ENCODE peak calls at places on chromosomes 11 and 22, in five cellular contexts. One of them, this sample, is unnamed.

GRCh38 chr11:58927393-58928081 is 11.8 kb upstream of the GLYATL1 start:
- DNase-seq in CD8-positive, alpha-beta memory T cell: no peak
- DNase-seq in heart right ventricle: no peak
- DNase-seq in body of pancreas: peak
- DNase-seq in colonic mucosa: peak
- DNase-seq in this sample: no peak

GRCh38 chr11:93736129-93736528 is 5.2 kb downstream of the TAF1D start:
- DNase-seq in CD8-positive, alpha-beta memory T cell: no peak
- DNase-seq in heart right ventricle: no peak
- DNase-seq in body of pancreas: no peak
- DNase-seq in colonic mucosa: no peak
- DNase-seq in this sample: no peak

GRCh38 chr22:31279821-31280496 is 12.3 kb downstream of the PIK3IP1 start:
- DNase-seq in CD8-positive, alpha-beta memory T cell: no peak
- DNase-seq in heart right ventricle: no peak
- DNase-seq in body of pancreas: no peak
- DNase-seq in colonic mucosa: no peak
- DNase-seq in this sample: no peak

GRCh38 chr11:111344032-111344431 is 35.0 kb downstream of the POU2AF1 start:
- DNase-seq in CD8-positive, alpha-beta memory T cell: no peak
- DNase-seq in heart right ventricle: no peak
- DNase-seq in body of pancreas: peak
- DNase-seq in colonic mucosa: no peak
- DNase-seq in this sample: no peak

GRCh38 chr11:117039897-117040296 is 58.3 kb downstream of the SIK3 start:
- DNase-seq in CD8-positive, alpha-beta memory T cell: no peak
- DNase-seq in heart right ventricle: no peak
- DNase-seq in body of pancreas: no peak
- DNase-seq in colonic mucosa: no peak
- DNase-seq in this sample: no peak

GRCh38 chr11:27718346-27718852 is 18.1 kb upstream of the BDNF start:
- DNase-seq in CD8-positive, alpha-beta memory T cell: no peak
- DNase-seq in heart right ventricle: no peak
- DNase-seq in body of pancreas: no peak
- DNase-seq in colonic mucosa: peak
- DNase-seq in this sample: peak

GRCh38 chr11:65182258-65183170 is 786 bp downstream of the CAPN1 start:
- DNase-seq in CD8-positive, alpha-beta memory T cell: no peak
- DNase-seq in heart right ventricle: peak
- DNase-seq in body of pancreas: peak
- DNase-seq in colonic mucosa: peak
- DNase-seq in this sample: peak

GRCh38 chr11:1435820-1436467 is 46.2 kb downstream of the BRSK2 start:
- DNase-seq in CD8-positive, alpha-beta memory T cell: no peak
- DNase-seq in heart right ventricle: no peak
- DNase-seq in body of pancreas: no peak
- DNase-seq in colonic mucosa: no peak
- DNase-seq in this sample: no peak

GRCh38 chr22:48423481-48423901 is 1404.2 kb downstream of the BRD1 start:
- DNase-seq in CD8-positive, alpha-beta memory T cell: no peak
- DNase-seq in heart right ventricle: no peak
- DNase-seq in body of pancreas: no peak
- DNase-seq in colonic mucosa: no peak
- DNase-seq in this sample: no peak

GRCh38 chr11:34978236-34979191 is 62.1 kb downstream of the PDHX start:
- DNase-seq in CD8-positive, alpha-beta memory T cell: no peak
- DNase-seq in heart right ventricle: no peak
- DNase-seq in body of pancreas: no peak
- DNase-seq in colonic mucosa: no peak
- DNase-seq in this sample: no peak

GRCh38 chr11:121329786-121330395 is 37.3 kb downstream of the SC5D start:
- DNase-seq in CD8-positive, alpha-beta memory T cell: no peak
- DNase-seq in heart right ventricle: no peak
- DNase-seq in body of pancreas: no peak
- DNase-seq in colonic mucosa: no peak
- DNase-seq in this sample: no peak

GRCh38 chr11:127919206-127920000 is 668.0 kb downstream of the ETS1 start:
- DNase-seq in CD8-positive, alpha-beta memory T cell: no peak
- DNase-seq in heart right ventricle: no peak
- DNase-seq in body of pancreas: no peak
- DNase-seq in colonic mucosa: no peak
- DNase-seq in this sample: no peak

GRCh38 chr11:88324562-88325345 is 12.8 kb downstream of the CTSC start:
- DNase-seq in CD8-positive, alpha-beta memory T cell: no peak
- DNase-seq in heart right ventricle: no peak
- DNase-seq in body of pancreas: no peak
- DNase-seq in colonic mucosa: no peak
- DNase-seq in this sample: no peak

GRCh38 chr11:20021212-20021611 is 139.1 kb downstream of the DBX1 start:
- DNase-seq in CD8-positive, alpha-beta memory T cell: no peak
- DNase-seq in heart right ventricle: no peak
- DNase-seq in body of pancreas: no peak
- DNase-seq in colonic mucosa: no peak
- DNase-seq in this sample: no peak

GRCh38 chr11:2808850-2809847 is 76.4 kb downstream of the CDKN1C start:
- DNase-seq in CD8-positive, alpha-beta memory T cell: no peak
- DNase-seq in heart right ventricle: no peak
- DNase-seq in body of pancreas: no peak
- DNase-seq in colonic mucosa: no peak
- DNase-seq in this sample: peak

GRCh38 chr11:129117595-129118350 is 74.4 kb downstream of the ARHGAP32 start:
- DNase-seq in CD8-positive, alpha-beta memory T cell: no peak
- DNase-seq in heart right ventricle: peak
- DNase-seq in body of pancreas: peak
- DNase-seq in colonic mucosa: peak
- DNase-seq in this sample: no peak

GRCh38 chr22:42642801-42643631 is 2.6 kb upstream of the ATP5MGL start:
- DNase-seq in CD8-positive, alpha-beta memory T cell: no peak
- DNase-seq in heart right ventricle: no peak
- DNase-seq in body of pancreas: no peak
- DNase-seq in colonic mucosa: no peak
- DNase-seq in this sample: no peak

GRCh38 chr11:76808996-76809395 is 25.8 kb downstream of the TSKU start:
- DNase-seq in CD8-positive, alpha-beta memory T cell: no peak
- DNase-seq in heart right ventricle: no peak
- DNase-seq in body of pancreas: no peak
- DNase-seq in colonic mucosa: peak
- DNase-seq in this sample: no peak

GRCh38 chr11:62217191-62217748 is 8.8 kb downstream of the SCGB2A1 start:
- DNase-seq in CD8-positive, alpha-beta memory T cell: no peak
- DNase-seq in heart right ventricle: no peak
- DNase-seq in body of pancreas: no peak
- DNase-seq in colonic mucosa: no peak
- DNase-seq in this sample: no peak

GRCh38 chr11:65290448-65291165 is 24.1 kb upstream of the CDC42EP2 start:
- DNase-seq in CD8-positive, alpha-beta memory T cell: no peak
- DNase-seq in heart right ventricle: peak
- DNase-seq in body of pancreas: peak
- DNase-seq in colonic mucosa: peak
- DNase-seq in this sample: no peak

GRCh38 chr11:121352301-121352891 is 59.8 kb downstream of the SC5D start:
- DNase-seq in CD8-positive, alpha-beta memory T cell: no peak
- DNase-seq in heart right ventricle: no peak
- DNase-seq in body of pancreas: no peak
- DNase-seq in colonic mucosa: no peak
- DNase-seq in this sample: no peak

GRCh38 chr11:95542868-95543551 is 246.6 kb downstream of the FAM76B start:
- DNase-seq in CD8-positive, alpha-beta memory T cell: no peak
- DNase-seq in heart right ventricle: no peak
- DNase-seq in body of pancreas: no peak
- DNase-seq in colonic mucosa: no peak
- DNase-seq in this sample: no peak

GRCh38 chr11:3106736-3107524 is 49.7 kb upstream of the CARS1 start:
- DNase-seq in CD8-positive, alpha-beta memory T cell: no peak
- DNase-seq in heart right ventricle: no peak
- DNase-seq in body of pancreas: no peak
- DNase-seq in colonic mucosa: peak
- DNase-seq in this sample: peak

GRCh38 chr22:25845985-25846745 is 104.2 kb downstream of the MYO18B start:
- DNase-seq in CD8-positive, alpha-beta memory T cell: no peak
- DNase-seq in heart right ventricle: no peak
- DNase-seq in body of pancreas: no peak
- DNase-seq in colonic mucosa: no peak
- DNase-seq in this sample: no peak

GRCh38 chr11:106446961-106447360 is 369.5 kb downstream of the AASDHPPT start:
- DNase-seq in CD8-positive, alpha-beta memory T cell: no peak
- DNase-seq in heart right ventricle: no peak
- DNase-seq in body of pancreas: no peak
- DNase-seq in colonic mucosa: no peak
- DNase-seq in this sample: no peak

GRCh38 chr11:84747871-84748270 is 879.3 kb downstream of the DLG2 start:
- DNase-seq in CD8-positive, alpha-beta memory T cell: no peak
- DNase-seq in heart right ventricle: no peak
- DNase-seq in body of pancreas: no peak
- DNase-seq in colonic mucosa: no peak
- DNase-seq in this sample: no peak

DNA sequence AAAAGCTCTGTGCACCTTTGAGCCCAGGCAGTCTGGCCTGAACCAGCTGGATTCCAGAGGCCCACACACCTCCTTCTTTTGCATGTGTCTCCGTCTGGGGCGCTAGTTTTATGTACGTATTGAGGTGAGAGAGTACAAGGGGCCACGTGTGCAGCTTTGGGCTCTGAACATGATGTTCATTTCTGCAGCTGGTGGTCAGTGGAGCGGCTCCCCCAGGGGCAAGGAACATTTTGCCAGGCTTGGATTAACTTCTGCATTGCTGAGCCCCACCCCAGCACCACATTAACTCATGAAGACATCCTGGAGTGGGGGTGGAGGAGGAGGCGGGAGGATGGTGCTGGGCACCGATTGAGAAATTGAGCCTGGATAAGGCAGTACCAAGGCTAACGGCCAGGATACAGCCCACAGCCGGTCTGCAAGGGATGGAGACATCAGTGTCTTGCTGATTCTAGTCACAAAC is 13.8 kb downstream of the USP2 start:
- DNase-seq in CD8-positive, alpha-beta memory T cell: no peak
- DNase-seq in heart right ventricle: no peak
- DNase-seq in body of pancreas: no peak
- DNase-seq in colonic mucosa: peak
- DNase-seq in this sample: peak
- H3K27ac ChIP-seq in CD8-positive, alpha-beta memory T cell: no peak
- H3K27ac ChIP-seq in heart right ventricle: peak
- H3K27ac ChIP-seq in body of pancreas: peak
- H3K27ac ChIP-seq in colonic mucosa: peak
- H3K27ac ChIP-seq in this sample: peak

GRCh38 chr11:10480026-10480425 is 25.0 kb downstream of the AMPD3 start:
- DNase-seq in CD8-positive, alpha-beta memory T cell: no peak
- DNase-seq in heart right ventricle: no peak
- DNase-seq in body of pancreas: no peak
- DNase-seq in colonic mucosa: no peak
- DNase-seq in this sample: no peak
- H3K27ac ChIP-seq in CD8-positive, alpha-beta memory T cell: no peak
- H3K27ac ChIP-seq in heart right ventricle: no peak
- H3K27ac ChIP-seq in body of pancreas: no peak
- H3K27ac ChIP-seq in colonic mucosa: no peak
- H3K27ac ChIP-seq in this sample: no peak

GRCh38 chr11:75535039-75535563 is 9.4 kb upstream of the GDPD5 start:
- DNase-seq in CD8-positive, alpha-beta memory T cell: no peak
- DNase-seq in heart right ventricle: no peak
- DNase-seq in body of pancreas: no peak
- DNase-seq in colonic mucosa: no peak
- DNase-seq in this sample: no peak

GRCh38 chr11:75534291-75535038 is 8.7 kb upstream of the GDPD5 start:
- DNase-seq in CD8-positive, alpha-beta memory T cell: no peak
- DNase-seq in heart right ventricle: no peak
- DNase-seq in body of pancreas: no peak
- DNase-seq in colonic mucosa: peak
- DNase-seq in this sample: no peak

GRCh38 chr11:75531325-75531724 is 5.6 kb upstream of the GDPD5 start:
- DNase-seq in CD8-positive, alpha-beta memory T cell: no peak
- DNase-seq in heart right ventricle: no peak
- DNase-seq in body of pancreas: no peak
- DNase-seq in colonic mucosa: no peak
- DNase-seq in this sample: no peak

GRCh38 chr11:75532200-75532972 is 6.6 kb upstream of the GDPD5 start:
- DNase-seq in CD8-positive, alpha-beta memory T cell: peak
- DNase-seq in heart right ventricle: peak
- DNase-seq in body of pancreas: peak
- DNase-seq in colonic mucosa: peak
- DNase-seq in this sample: no peak

GRCh38 chr11:75533843-75534242 is 8.1 kb upstream of the GDPD5 start:
- DNase-seq in CD8-positive, alpha-beta memory T cell: no peak
- DNase-seq in heart right ventricle: no peak
- DNase-seq in body of pancreas: no peak
- DNase-seq in colonic mucosa: no peak
- DNase-seq in this sample: no peak
- H3K27ac ChIP-seq in CD8-positive, alpha-beta memory T cell: peak
- H3K27ac ChIP-seq in heart right ventricle: no peak
- H3K27ac ChIP-seq in body of pancreas: no peak
- H3K27ac ChIP-seq in colonic mucosa: no peak
- H3K27ac ChIP-seq in this sample: no peak

GRCh38 chr11:68337399-68337835 is 25.0 kb downstream of the LRP5 start:
- DNase-seq in CD8-positive, alpha-beta memory T cell: no peak
- DNase-seq in heart right ventricle: no peak
- DNase-seq in body of pancreas: no peak
- DNase-seq in colonic mucosa: no peak
- DNase-seq in this sample: no peak
- H3K27ac ChIP-seq in CD8-positive, alpha-beta memory T cell: no peak
- H3K27ac ChIP-seq in heart right ventricle: peak
- H3K27ac ChIP-seq in body of pancreas: no peak
- H3K27ac ChIP-seq in colonic mucosa: no peak
- H3K27ac ChIP-seq in this sample: peak

GRCh38 chr22:38706885-38707180 is 1.1 kb downstream of the GTPBP1 start:
- DNase-seq in CD8-positive, alpha-beta memory T cell: no peak
- DNase-seq in heart right ventricle: no peak
- DNase-seq in body of pancreas: no peak
- DNase-seq in colonic mucosa: no peak
- DNase-seq in this sample: no peak
- H3K27ac ChIP-seq in CD8-positive, alpha-beta memory T cell: peak
- H3K27ac ChIP-seq in heart right ventricle: peak
- H3K27ac ChIP-seq in body of pancreas: peak
- H3K27ac ChIP-seq in colonic mucosa: peak
- H3K27ac ChIP-seq in this sample: peak

DNA sequence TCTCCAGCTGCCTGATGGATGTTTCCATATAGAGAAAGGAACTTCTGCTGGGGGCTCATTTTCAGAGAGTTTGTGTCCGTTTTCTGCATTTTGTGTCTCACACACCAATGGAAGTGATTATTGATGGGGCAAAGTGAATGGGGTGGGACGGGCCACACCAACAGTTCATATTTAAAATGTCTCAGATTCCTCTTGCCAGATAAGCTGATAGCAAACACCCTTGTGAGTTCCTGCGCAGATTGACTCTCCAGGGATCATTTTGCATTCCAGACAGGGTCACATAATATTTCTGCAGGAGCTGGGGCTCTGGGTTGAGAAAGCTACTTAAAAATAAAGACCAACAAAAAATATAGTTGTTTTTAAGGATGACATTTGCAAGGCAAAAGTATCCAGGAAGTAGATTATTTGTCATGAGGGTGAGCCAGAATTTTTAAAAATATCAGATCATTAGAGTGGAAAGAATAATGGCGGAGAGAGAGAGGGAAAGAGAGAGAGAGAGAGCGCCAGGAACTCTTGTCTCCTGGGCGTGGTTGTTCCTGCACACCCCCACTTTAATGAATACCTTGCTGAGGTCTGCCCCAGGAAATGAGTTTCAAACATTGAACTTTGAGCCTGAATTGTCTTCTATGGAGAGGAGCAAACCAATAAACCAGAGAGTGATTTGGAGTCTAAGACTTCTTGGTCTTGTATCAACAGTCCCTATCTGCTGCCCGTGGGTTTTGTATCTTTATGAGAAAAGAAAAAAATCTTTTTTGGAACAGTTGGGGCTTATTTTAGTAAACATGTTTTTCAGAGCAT is 33.3 kb downstream of the MICAL2 start:
- DNase-seq in CD8-positive, alpha-beta memory T cell: no peak
- DNase-seq in heart right ventricle: no peak
- DNase-seq in body of pancreas: no peak
- DNase-seq in colonic mucosa: peak
- DNase-seq in this sample: no peak
- H3K27ac ChIP-seq in CD8-positive, alpha-beta memory T cell: no peak
- H3K27ac ChIP-seq in heart right ventricle: peak
- H3K27ac ChIP-seq in body of pancreas: peak
- H3K27ac ChIP-seq in colonic mucosa: peak
- H3K27ac ChIP-seq in this sample: peak

This sample was measured in RWPE2.